ENCODE peak calls at places on chromosomes 5 and 9, in seven cellular contexts. V is upper lobe of right lung; R is naive thymus-derived CD4-positive, alpha-beta T cell; M is WERI-Rb-1; B is tibial artery; E is breast epithelium; C is effector memory CD4-positive, alpha-beta T cell. H is an unnamed sample.

GRCh38 chr9:108855888-108856287 is at the start of gene ACTL7B:
- DNase-seq in E (no peak), V (no peak), R (no peak), B (no peak), C (no peak), M (no peak), H (no peak)

GRCh38 chr5:172950176-172950965 is 8.9 kb upstream of the RPL26L1 start:
- DNase-seq in R (no peak), M (no peak), B (no peak), V (no peak), E (no peak), C (no peak), H (no peak)

GRCh38 chr5:113039229-113039628 is 62.6 kb downstream of the DCP2 start:
- DNase-seq in B (no peak), E (no peak), R (no peak), V (no peak), M (no peak), C (no peak), H (no peak)

GRCh38 chr5:133469252-133469651 is 143.1 kb downstream of the FSTL4 start:
- DNase-seq in E (no peak), V (no peak), B (peak; percentile 29), C (no peak), R (no peak), M (no peak), H (no peak)

GRCh38 chr9:70218767-70219166 is 40.0 kb upstream of the SMC5 start:
- DNase-seq in C (no peak), R (no peak), V (no peak), B (no peak), M (no peak), E (no peak), H (no peak)

GRCh38 chr5:59559323-59559722 is 334.2 kb downstream of the PDE4D start:
- DNase-seq in E (no peak), C (no peak), R (no peak), V (no peak), M (no peak), B (no peak), H (no peak)

GRCh38 chr5:141330299-141331080 is at the start of gene PCDHGA1:
- DNase-seq in V (no peak), C (peak; percentile 14), E (no peak), B (no peak), M (peak; percentile 31), R (no peak), H (no peak)

GRCh38 chr5:151682751-151683331 is 3.9 kb downstream of the SPARC start:
- DNase-seq in V (no peak), E (no peak), R (no peak), B (no peak), C (no peak), M (peak; percentile 51), H (peak; percentile 69)

GRCh38 chr5:123094919-123095693 is 6.1 kb downstream of the PRDM6 start:
- DNase-seq in B (peak; percentile 80), M (no peak), R (no peak), C (no peak), V (no peak), E (no peak), H (no peak)

GRCh38 chr5:112649882-112650281 is 87.8 kb upstream of the APC start:
- DNase-seq in B (no peak), V (no peak), R (no peak), M (no peak), E (no peak), C (no peak), H (no peak)

GRCh38 chr9:110912701-110913291 is 125.5 kb downstream of the LPAR1 start:
- DNase-seq in C (no peak), E (no peak), M (no peak), V (no peak), B (no peak), R (no peak), H (no peak)

GRCh38 chr9:10921671-10922070 is 308.9 kb upstream of the PTPRD start:
- DNase-seq in E (no peak), M (no peak), V (no peak), R (no peak), C (no peak), B (no peak), H (no peak)

GRCh38 chr9:86925686-86926085 is 21.6 kb downstream of the GAS1 start:
- DNase-seq in V (no peak), B (no peak), R (no peak), M (no peak), E (no peak), C (no peak), H (no peak)

GRCh38 chr9:71944754-71945409 is 33.4 kb downstream of the C9orf85 start:
- DNase-seq in C (no peak), B (no peak), V (no peak), M (no peak), E (no peak), R (no peak), H (no peak)

GRCh38 chr9:37273595-37273994 is 148.9 kb upstream of the GRHPR start:
- DNase-seq in C (no peak), B (no peak), R (no peak), M (no peak), V (no peak), E (no peak), H (no peak)

GRCh38 chr5:41707853-41708603 is 162.2 kb downstream of the OXCT1 start:
- DNase-seq in M (peak; percentile 10), E (no peak), R (no peak), V (no peak), C (no peak), B (no peak), H (no peak)

GRCh38 chr5:73918791-73919221 is 292.8 kb downstream of the ARHGEF28 start:
- DNase-seq in R (no peak), E (no peak), C (no peak), B (no peak), M (no peak), V (no peak), H (no peak)

DNA sequence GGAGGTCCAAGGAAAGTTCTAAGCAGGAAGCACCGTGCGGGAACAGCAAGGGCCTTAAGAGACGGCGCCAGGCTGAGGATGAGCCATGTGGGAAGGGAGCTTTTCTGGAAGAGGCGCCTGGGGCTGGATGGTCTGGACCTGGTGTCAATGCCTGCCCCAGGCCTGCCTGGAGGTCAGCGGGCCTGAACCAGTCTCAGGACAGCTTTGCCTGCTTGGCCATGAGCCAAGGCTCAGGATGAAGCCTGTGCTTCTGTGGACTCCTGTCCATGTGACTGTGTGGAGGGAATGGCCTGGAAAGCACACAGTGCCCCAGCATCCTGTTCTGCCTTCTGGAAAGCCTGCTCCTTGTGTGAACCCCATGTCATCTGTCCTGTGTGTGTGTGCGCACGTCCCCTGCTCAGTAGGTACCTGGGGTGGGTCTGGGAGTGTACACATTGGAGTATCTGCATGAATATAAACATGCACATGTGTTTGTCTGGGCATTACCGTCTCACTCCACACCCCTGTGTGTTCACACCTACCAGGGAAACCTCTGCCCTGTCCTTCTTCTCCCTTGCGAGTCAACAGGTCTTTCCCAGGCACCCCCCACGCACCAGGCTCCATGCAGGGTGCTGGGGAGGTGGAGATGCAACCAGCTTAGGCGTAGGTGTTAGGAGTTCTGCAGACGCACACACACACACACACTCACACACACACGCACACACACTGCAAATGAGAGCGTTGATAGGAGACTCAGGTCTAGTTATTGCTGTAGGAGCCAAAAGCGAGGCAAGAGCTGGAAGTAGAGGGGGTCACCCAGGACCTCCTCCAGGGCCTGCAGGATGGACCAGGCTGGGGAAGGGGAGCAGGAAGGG is 24.8 kb downstream of the DAB2IP start:
- DNase-seq in M (no peak), C (no peak), V (no peak), R (no peak), B (no peak), E (no peak), H (no peak)
- H3K27ac ChIP-seq in M (no peak overlapping the region), C (no peak overlapping the region), V (no peak overlapping the region), R (no peak overlapping the region), B (no peak overlapping the region), E (no peak overlapping the region), H (no peak overlapping the region)

GRCh38 chr9:94993141-94993820 is 266.8 kb downstream of the AOPEP start:
- DNase-seq in B (no peak), M (no peak), C (no peak), R (no peak), E (no peak), V (no peak), H (no peak)
- H3K27ac ChIP-seq in B (peak overlapping the region; percentile 77), M (no peak overlapping the region), C (no peak overlapping the region), R (no peak overlapping the region), E (no peak overlapping the region), V (peak overlapping the region; percentile 49), H (no peak overlapping the region)

DNA sequence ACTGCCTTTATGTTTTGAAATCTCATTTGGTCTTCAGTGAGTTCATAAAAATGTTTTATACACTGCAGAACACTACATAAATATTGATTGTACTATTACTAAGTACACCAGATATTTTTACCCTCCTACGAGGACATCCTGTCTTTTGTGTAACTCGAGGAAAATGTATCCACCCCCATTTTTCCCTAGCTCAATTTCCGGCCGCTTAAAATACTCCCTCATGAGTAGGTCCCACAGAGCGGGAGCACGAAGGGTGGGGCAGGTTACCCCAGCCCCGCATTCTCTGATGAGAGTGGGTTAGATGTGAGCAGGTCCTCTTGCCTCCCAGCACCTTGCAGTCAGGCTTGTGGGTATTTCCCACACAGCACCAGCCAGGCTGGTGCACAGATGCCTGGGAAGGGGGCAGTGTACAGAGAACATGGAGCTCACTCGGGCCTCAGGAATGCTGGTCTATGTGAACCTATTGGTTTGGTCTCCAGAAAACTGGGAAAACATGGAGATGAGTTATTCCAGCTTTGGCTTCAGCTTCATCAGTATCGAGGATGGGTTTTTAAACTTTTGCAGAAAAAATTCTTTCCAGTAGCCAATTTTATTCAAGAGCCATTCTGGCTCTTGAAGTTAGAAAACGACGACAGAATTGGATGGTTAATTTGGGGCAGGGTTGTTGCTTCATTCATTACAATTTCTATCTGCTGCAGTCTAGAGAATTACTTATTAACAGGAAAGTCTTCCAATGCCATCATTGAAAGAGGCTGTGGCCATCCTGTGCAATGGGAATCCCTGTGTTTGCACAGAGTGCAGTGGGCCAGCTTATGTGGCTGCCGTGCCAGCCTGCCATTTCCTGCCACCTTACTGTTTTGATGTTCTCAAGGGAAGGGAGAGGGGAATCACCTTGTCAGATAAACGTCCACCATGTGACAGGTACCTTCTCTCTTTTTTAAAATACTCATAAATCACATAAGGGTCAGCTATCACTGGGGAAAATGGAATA is 73.2 kb downstream of the WDR41 start:
- DNase-seq in C (no peak), M (no peak), V (no peak), R (no peak), E (no peak), B (peak; percentile 80), H (no peak)
- H3K27ac ChIP-seq in C (no peak overlapping the region), M (no peak overlapping the region), V (no peak overlapping the region), R (no peak overlapping the region), E (no peak overlapping the region), B (peak overlapping the region; percentile 86), H (peak overlapping the region; percentile 18)

DNA sequence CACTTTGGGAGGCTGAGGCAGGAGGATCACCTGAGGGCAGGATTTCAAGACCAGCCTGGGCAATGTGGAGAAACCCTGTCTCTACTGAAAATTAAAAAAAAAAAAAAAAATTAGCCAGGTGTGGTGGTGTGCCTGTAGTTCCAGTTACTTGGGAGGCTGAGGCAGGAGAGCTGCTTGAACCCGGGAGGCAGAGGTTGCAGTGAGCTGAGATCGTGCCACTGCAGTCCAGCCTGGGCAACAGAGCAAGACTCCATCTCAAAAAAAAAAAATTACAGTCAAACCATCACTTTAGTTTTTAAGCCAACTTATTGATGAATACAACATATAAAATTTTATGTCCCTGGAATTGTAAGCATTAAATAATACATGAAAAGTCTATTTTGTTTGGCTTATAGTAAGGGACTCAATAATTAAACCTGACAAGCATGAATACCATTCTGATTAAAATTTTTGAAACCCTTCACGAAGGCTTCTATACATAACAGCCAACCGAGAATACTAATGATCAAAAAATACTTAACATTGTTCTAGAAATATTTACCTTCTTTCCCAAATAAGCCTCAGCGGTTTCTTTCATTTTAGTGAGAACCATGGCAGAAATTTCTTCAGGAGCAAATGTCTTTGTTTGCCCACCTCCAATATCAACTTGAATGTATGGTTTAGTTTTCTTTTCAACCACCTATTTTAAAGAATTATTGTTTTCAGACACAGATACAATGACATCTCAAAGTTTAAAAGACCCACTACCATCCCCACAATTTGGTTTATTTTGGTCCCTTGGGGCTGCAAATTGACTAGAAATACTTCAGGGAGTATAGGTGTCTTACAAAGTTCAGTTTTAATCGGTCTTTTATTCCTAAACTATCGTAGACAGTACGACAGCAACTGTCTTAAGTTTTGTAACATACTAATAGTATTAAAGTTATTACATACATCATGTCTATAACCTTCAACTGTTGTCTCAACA is 1.2 kb downstream of the HSPA5 start:
- DNase-seq in V (no peak), B (no peak), E (no peak), C (no peak), M (no peak), R (no peak), H (no peak)
- H3K27ac ChIP-seq in V (peak overlapping the region; percentile 95), B (peak overlapping the region; percentile 96), E (peak overlapping the region; percentile 98), C (peak overlapping the region; percentile 97), M (peak overlapping the region; percentile 91), R (peak overlapping the region; percentile 97), H (peak overlapping the region; percentile 84)